ENCODE peak calls at places on chromosomes 16 and 17, in seven cellular contexts. E is gastrocnemius medialis, F is stomach, L is HCT116, U is IMR-90, S is heart left ventricle, Z is adrenal gland. W is an unnamed sample.

GRCh38 chr16:27225536-27226360 is 22.4 kb downstream of the KDM8 start:
- DNase-seq in E (no peak), F (peak), L (no peak), U (no peak), S (no peak), Z (no peak), W (peak)

GRCh38 chr17:76826290-76827138 is 41.7 kb upstream of the MGAT5B start:
- DNase-seq in E (no peak), F (no peak), L (no peak), U (no peak), S (no peak), Z (no peak), W (no peak)

GRCh38 chr16:76059186-76059585 is 218.0 kb upstream of the CNTNAP4 start:
- DNase-seq in E (no peak), F (no peak), L (no peak), U (no peak), S (no peak), Z (no peak), W (no peak)

GRCh38 chr16:27756206-27756970 is 206.4 kb downstream of the KATNIP start:
- DNase-seq in E (no peak), F (no peak), L (no peak), U (no peak), S (no peak), Z (no peak), W (no peak)

GRCh38 chr17:78241277-78242023 is 10.0 kb downstream of the TMEM235 start:
- DNase-seq in E (no peak), F (no peak), L (peak), U (peak), S (no peak), Z (no peak), W (no peak)

GRCh38 chr17:33927732-33928133 is 327.4 kb upstream of the CCL2 start:
- DNase-seq in E (no peak), F (no peak), L (no peak), U (peak), S (no peak), Z (no peak), W (no peak)

GRCh38 chr17:76381633-76382304 is 2.6 kb upstream of the SPHK1 start:
- DNase-seq in E (no peak), F (no peak), L (no peak), U (peak), S (no peak), Z (no peak), W (no peak)

GRCh38 chr17:79041723-79042420 is 17.9 kb downstream of the C1QTNF1 start:
- DNase-seq in E (no peak), F (no peak), L (no peak), U (peak), S (no peak), Z (no peak), W (peak)

GRCh38 chr17:79464310-79465010 is 146.4 kb downstream of the RBFOX3 start:
- DNase-seq in E (no peak), F (no peak), L (no peak), U (no peak), S (no peak), Z (no peak), W (no peak)

GRCh38 chr17:75832652-75833400 is 11.4 kb downstream of the UNC13D start:
- DNase-seq in E (no peak), F (no peak), L (no peak), U (no peak), S (no peak), Z (no peak), W (no peak)

GRCh38 chr16:80710918-80711317 is 93.5 kb downstream of the CDYL2 start:
- DNase-seq in E (no peak), F (no peak), L (no peak), U (no peak), S (no peak), Z (no peak), W (no peak)

GRCh38 chr16:53545433-53545832 is 42.4 kb upstream of the AKTIP start:
- DNase-seq in E (no peak), F (no peak), L (no peak), U (no peak), S (no peak), Z (no peak), W (peak)

GRCh38 chr17:68334393-68334792 is 43.1 kb downstream of the ARSG start:
- DNase-seq in E (no peak), F (no peak), L (no peak), U (no peak), S (no peak), Z (no peak), W (no peak)

GRCh38 chr16:1492082-1492922 is 858 bp upstream of the TELO2 start:
- DNase-seq in E (no peak), F (no peak), L (no peak), U (no peak), S (no peak), Z (no peak), W (peak)

GRCh38 chr16:535446-536405 is 8.2 kb downstream of the CAPN15 start:
- DNase-seq in E (peak), F (peak), L (peak), U (peak), S (no peak), Z (peak), W (no peak)

DNA sequence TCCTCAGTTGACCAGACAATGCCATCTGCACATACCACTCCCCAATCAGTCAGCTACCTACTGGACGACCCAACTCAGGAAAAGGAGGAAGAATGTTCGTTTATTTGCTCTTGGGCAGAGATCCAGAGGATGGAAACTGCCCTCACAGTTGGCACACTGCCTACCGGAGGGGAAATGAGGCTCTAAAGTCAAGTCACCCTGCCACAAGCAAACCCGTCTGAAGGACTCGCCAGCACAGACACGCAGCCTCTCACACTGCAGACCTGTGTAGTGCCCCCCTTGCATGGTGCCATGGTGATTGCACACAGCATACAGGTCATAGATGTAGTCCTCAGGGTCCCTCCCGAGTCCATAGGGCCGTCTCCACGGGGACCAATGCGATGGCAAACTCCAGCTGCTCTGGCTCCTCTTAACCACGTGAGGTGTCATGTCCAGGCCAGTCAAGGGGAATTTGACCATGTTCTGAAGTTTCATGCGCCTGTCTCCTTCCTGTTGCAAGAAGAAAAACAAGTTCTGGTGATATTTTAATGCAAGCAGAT is 69.5 kb downstream of the USP31 start:
- DNase-seq in E (no peak), F (no peak), L (no peak), U (no peak), S (no peak), Z (no peak), W (no peak)
- TF ChIP-seq POLR2A in E (no peak), F (no peak), L (no peak), U (no peak), S (no peak), Z (no peak), W (no peak)

GRCh38 chr17:4750606-4751005 is 10.9 kb upstream of the CXCL16 start:
- DNase-seq in E (no peak), F (no peak), L (no peak), U (no peak), S (no peak), Z (no peak), W (peak)
- TF ChIP-seq CTCF in E (no peak), F (no peak), L (no peak), U (no peak), S (no peak), Z (no peak), W (no peak)

GRCh38 chr16:89697616-89698331 is 3.7 kb downstream of the SPATA2L start:
- DNase-seq in E (no peak), F (no peak), L (no peak), U (no peak), S (peak), Z (peak), W (peak)

GRCh38 chr16:89697161-89697615 is 4.3 kb downstream of the SPATA2L start:
- DNase-seq in E (no peak), F (no peak), L (no peak), U (no peak), S (peak), Z (no peak), W (no peak)

GRCh38 chr16:89695875-89696597 is 5.5 kb downstream of the SPATA2L start:
- DNase-seq in E (no peak), F (no peak), L (no peak), U (no peak), S (no peak), Z (peak), W (peak)

GRCh38 chr16:89695086-89695874 is 6.2 kb downstream of the SPATA2L start:
- DNase-seq in E (no peak), F (no peak), L (no peak), U (no peak), S (no peak), Z (peak), W (peak)

GRCh38 chr16:89696598-89697128 is 4.8 kb downstream of the SPATA2L start:
- DNase-seq in E (no peak), F (no peak), L (no peak), U (no peak), S (no peak), Z (peak), W (peak)
- TF ChIP-seq POLR2A in E (no peak), F (no peak), L (no peak), U (no peak), S (no peak), Z (no peak), W (no peak)

DNA sequence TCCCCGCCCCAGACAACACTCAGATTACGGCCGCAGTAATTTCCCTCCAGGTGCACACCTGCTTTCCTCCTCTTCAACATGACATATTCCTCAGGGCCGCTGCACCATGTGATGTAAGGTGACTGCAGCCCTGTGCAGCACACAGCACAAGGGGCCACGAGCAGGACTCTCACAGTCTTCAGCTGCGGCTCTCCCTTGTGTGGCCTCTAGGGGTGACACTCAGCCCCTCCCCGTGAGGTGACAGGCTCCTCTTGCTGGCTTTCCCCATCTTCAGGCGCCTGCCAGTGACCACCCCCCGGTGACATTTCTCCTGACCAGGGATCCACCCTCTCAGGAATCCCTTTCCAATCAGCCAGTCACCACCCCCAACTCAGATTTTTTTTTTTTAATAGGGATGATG is 31.3 kb upstream of the ABCC3 start:
- DNase-seq in E (no peak), F (no peak), L (no peak), U (no peak), S (no peak), Z (no peak), W (no peak)
- TF ChIP-seq CTCF in E (no peak), F (no peak), L (peak), U (no peak), S (peak), Z (no peak), W (no peak)

GRCh38 chr17:48908047-48908843 is at the start of gene UBE2Z:
- DNase-seq in E (peak), F (peak), L (peak), U (peak), S (peak), Z (peak), W (peak)

GRCh38 chr17:48910370-48910769 is 2.2 kb downstream of the UBE2Z start:
- DNase-seq in E (no peak), F (no peak), L (no peak), U (no peak), S (no peak), Z (no peak), W (no peak)

GRCh38 chr17:48907713-48908046 is 527 bp upstream of the UBE2Z start:
- DNase-seq in E (no peak), F (no peak), L (no peak), U (peak), S (no peak), Z (no peak), W (no peak)

GRCh38 chr17:48909796-48910195 is 1.6 kb downstream of the UBE2Z start:
- DNase-seq in E (no peak), F (no peak), L (no peak), U (peak), S (no peak), Z (no peak), W (no peak)

GRCh38 chr17:48908853-48909394 is 717 bp downstream of the UBE2Z start:
- DNase-seq in E (peak), F (peak), L (peak), U (peak), S (peak), Z (peak), W (peak)
- TF ChIP-seq POLR2A in E (no peak), F (no peak), L (no peak), U (no peak), S (no peak), Z (no peak), W (no peak)

DNA sequence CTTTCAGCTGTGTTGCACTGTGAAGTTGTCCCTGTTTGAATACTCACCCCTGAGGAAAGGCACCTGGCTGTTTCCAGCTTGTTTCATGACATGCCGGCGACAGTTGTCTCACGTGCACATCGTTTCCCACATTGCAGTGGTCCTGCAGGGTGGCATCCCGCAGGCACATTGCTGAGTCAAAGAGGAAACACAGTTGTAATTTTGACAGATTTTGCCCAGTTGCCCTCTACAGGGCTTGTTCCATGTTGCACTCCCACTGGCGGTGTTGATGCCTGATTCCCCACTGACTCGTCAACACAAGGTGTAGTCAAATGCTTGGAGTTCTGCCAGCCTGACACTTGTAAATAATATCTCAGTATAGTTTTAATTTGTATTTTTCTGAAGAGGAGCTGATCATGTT is 23.8 kb downstream of the EPN2 start:
- DNase-seq in E (no peak), F (no peak), L (peak), U (no peak), S (peak), Z (no peak), W (peak)
- TF ChIP-seq CTCF in E (no peak), F (no peak), L (peak), U (no peak), S (peak), Z (no peak), W (no peak)

DNA sequence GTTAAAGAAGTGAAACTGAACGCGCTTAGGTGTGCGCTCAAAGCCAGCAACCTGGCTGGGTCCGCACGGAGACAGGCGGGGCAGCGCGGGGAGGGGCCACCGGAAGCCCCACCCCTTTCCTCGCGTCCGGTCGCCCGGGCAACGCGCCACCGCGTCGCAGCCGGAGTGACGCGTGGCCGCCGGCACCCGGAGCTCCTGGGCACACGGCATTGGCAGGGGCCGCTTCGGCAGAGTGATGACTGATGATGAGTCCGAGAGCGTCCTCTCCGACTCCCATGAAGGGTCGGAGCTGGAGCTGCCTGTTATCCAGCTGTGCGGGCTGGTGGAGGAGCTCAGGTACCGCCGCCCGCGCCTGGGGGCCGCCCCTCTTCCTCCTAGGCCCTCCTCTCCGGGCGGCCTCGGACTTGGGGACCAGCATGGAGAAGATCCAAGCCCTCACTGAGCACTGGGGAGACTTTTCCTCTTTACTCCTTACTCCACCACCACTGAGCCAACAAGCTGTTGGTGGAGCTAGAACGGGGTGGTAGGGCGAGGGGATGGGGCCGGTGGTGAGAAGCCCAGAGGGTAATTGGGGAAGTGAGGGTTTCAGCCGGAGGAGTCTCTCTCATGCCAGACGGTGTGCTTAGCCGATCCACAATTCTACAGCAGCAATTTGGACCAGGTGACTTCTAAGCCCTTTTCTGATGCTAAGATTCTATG is 44.9 kb downstream of the PRSS54 start:
- DNase-seq in E (peak), F (peak), L (peak), U (peak), S (peak), Z (peak), W (peak)
- TF ChIP-seq POLR2A in E (peak), F (no peak), L (peak), U (no peak), S (no peak), Z (peak), W (no peak)

GRCh38 chr16:29899516-29900101 is at the start of gene SEZ6L2:
- DNase-seq in E (peak), F (peak), L (peak), U (peak), S (no peak), Z (peak), W (no peak)
- TF ChIP-seq CTCF in E (no peak), F (no peak), L (peak), U (peak), S (no peak), Z (peak), W (no peak)

GRCh38 chr17:17910060-17910459 is 62.1 kb downstream of the TOM1L2 start:
- DNase-seq in E (no peak), F (no peak), L (no peak), U (no peak), S (no peak), Z (no peak), W (no peak)
- TF ChIP-seq POLR2A in E (no peak), F (no peak), L (no peak), U (no peak), S (no peak), Z (no peak), W (no peak)

W was measured in spleen.